ENCODE peak calls at places on chromosomes 5 and 9, in ten cellular contexts. N is hepatocyte; Z is AG10803; F is mammary epithelial cell; L is colonic mucosa; U is upper lobe of right lung; W is AG04449; C is lower lobe of right lung; B is RWPE1; Y is CD4-positive, alpha-beta T cell. V is an unnamed sample.

GRCh38 chr9:18493361-18494015 is 19.5 kb downstream of the ADAMTSL1 start:
- DNase-seq in U (no peak), Y (no peak), L (no peak), B (no peak), N (no peak), W (no peak), C (no peak), Z (peak; percentile 61), F (no peak), V (no peak)

GRCh38 chr5:31232273-31232888 is 38.9 kb downstream of the CDH6 start:
- DNase-seq in F (peak; percentile 24), C (no peak), N (peak; percentile 78), W (peak; percentile 5), L (peak; percentile 22), U (no peak), B (peak; percentile 67), Z (peak; percentile 50), Y (no peak), V (peak; percentile 31)

GRCh38 chr5:28473531-28474107 is 1435.2 kb upstream of the CDH9 start:
- DNase-seq in W (no peak), U (no peak), L (no peak), C (no peak), Z (no peak), Y (no peak), F (peak; percentile 8), N (peak; percentile 20), B (peak; percentile 6), V (no peak)

GRCh38 chr9:119968837-119969707 is 599.8 kb upstream of the BRINP1 start:
- DNase-seq in C (peak; percentile 82), Y (no peak), F (peak; percentile 45), B (peak; percentile 84), N (peak; percentile 87), Z (peak; percentile 87), L (peak; percentile 64), U (peak; percentile 86), W (peak; percentile 28), V (peak; percentile 70)

GRCh38 chr5:149872351-149873040 is 72.1 kb downstream of the PDE6A start:
- DNase-seq in L (peak; percentile 53), N (peak; percentile 44), B (no peak), F (no peak), U (no peak), Y (no peak), C (no peak), Z (no peak), W (no peak), V (no peak)

GRCh38 chr9:97293207-97293721 is 14.2 kb upstream of the CCDC180 start:
- DNase-seq in L (no peak), N (no peak), F (no peak), B (no peak), W (no peak), C (no peak), Z (peak; percentile 39), U (no peak), Y (no peak), V (no peak)

GRCh38 chr9:134605351-134605968 is 36.1 kb upstream of the COL5A1 start:
- DNase-seq in N (peak; percentile 3), L (peak; percentile 9), U (no peak), F (no peak), B (no peak), W (no peak), Z (no peak), Y (no peak), C (no peak), V (no peak)

GRCh38 chr5:140565024-140565779 is 574 bp downstream of the SLC35A4 start:
- DNase-seq in Z (no peak), N (no peak), W (no peak), B (peak; percentile 26), F (no peak), C (no peak), L (no peak), U (no peak), Y (no peak), V (no peak)

GRCh38 chr5:111755942-111756353 is 1.0 kb downstream of the NREP start:
- DNase-seq in U (no peak), C (no peak), N (no peak), B (peak; percentile 10), F (no peak), Z (peak; percentile 70), L (no peak), W (no peak), Y (no peak), V (no peak)

GRCh38 chr5:178398856-178399722 is 166.5 kb upstream of the PHYKPL start:
- DNase-seq in C (peak; percentile 30), N (peak; percentile 32), U (peak; percentile 48), Z (no peak), W (no peak), F (no peak), Y (no peak), B (no peak), L (no peak), V (no peak)

GRCh38 chr9:27528886-27529315 is 713 bp downstream of the MOB3B start:
- DNase-seq in L (peak; percentile 70), F (peak; percentile 83), W (no peak), C (peak; percentile 74), Y (peak; percentile 11), N (peak; percentile 83), Z (no peak), B (peak; percentile 75), U (peak; percentile 82), V (peak; percentile 69)

GRCh38 chr5:91378683-91379601 is 4.2 kb downstream of the ARRDC3 start:
- DNase-seq in L (no peak), W (no peak), Z (no peak), F (no peak), B (no peak), C (no peak), N (no peak), U (no peak), Y (no peak), V (no peak)

DNA sequence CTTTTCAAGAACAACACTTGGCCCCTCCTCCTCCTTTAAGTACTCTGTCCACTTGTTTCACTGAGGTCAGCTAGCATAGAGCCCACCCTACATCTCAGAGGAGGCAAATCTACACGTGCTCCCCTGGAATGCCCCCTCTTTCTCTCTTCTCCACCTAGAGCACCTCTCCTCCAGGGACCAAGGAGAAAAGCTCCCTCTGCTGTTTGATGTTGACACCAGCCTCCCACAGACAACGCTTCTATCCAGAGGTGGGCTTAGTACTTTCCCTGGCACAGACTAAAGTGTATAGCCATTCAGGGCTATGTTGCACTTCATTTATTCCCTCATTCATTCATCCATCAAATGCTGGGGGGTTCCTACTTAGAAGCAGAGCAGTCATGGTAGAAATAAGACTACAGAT is 68.2 kb upstream of the TAF1L start:
- DNase-seq in C (no peak), F (no peak), B (no peak), Y (no peak), U (no peak), Z (no peak), N (no peak), W (no peak), L (no peak), V (no peak)
- TF ChIP-seq CTCF in C (no peak), F (peak; percentile 45), B (no peak), Y (no peak), U (no peak), Z (peak; percentile 22), N (no peak), W (peak; percentile 46), L (no peak), V (peak; percentile 32)

GRCh38 chr5:60668715-60669304 is 31.2 kb downstream of the DEPDC1B start:
- DNase-seq in U (no peak), N (peak; percentile 49), C (no peak), Y (no peak), F (peak; percentile 28), W (no peak), B (peak; percentile 15), L (no peak), Z (peak; percentile 36), V (peak; percentile 28)
- TF ChIP-seq CTCF in U (peak; percentile 70), N (peak; percentile 78), C (peak; percentile 58), Y (peak; percentile 92), F (peak; percentile 51), W (no peak), B (peak; percentile 81), L (peak; percentile 65), Z (peak; percentile 69), V (peak; percentile 50)

DNA sequence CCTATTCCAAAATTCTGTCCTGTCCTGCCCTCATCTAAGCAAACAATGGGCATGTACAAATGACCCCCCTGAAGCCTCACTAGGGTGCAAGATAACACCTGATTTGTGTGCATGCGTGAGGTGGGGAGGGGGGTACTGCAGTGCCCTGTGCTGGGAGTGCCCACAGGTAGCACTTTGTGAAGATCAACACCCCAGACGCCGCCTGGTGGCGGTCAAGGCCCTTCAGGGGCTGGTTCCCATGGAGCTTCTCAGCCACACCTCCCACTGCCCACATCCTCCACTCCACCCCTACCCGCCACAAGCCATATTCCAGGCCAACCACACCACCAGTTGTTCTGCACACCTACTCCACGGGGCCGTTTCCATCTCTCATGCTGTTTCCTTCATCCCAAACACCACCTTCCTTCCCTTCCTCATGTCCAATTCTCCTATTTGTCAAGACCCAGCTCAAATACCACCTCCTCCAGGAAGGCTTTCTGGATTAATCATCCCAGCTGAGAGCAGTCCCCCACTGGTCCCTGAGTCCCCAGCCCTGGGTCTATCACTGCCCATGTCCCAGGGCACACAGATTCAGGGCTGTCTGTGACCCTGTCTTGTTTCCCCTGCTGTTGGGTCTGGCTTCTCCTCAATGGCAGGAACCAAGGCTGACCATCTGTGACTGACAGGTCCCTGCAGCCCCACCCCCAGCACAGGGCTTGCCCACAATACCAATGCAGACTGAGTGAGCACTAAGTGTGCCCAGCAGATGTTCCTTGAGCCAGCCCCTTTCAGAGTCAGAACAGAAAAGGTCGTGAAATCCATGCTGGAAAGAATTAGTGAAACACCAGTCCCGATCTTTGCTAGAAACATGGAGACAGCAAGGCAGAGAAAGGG is 178.4 kb downstream of the PAX5 start:
- DNase-seq in W (no peak), L (no peak), Y (no peak), U (no peak), F (no peak), B (no peak), C (no peak), N (peak; percentile 36), Z (no peak), V (peak; percentile 75)
- TF ChIP-seq CTCF in W (no peak), L (no peak), Y (no peak), U (no peak), F (no peak), B (no peak), C (no peak), N (no peak), Z (peak; percentile 4), V (peak; percentile 44)

GRCh38 chr5:73412597-73412988 is 36.0 kb downstream of the FOXD1 start:
- DNase-seq in N (no peak), C (no peak), W (no peak), L (no peak), F (peak; percentile 95), B (no peak), Z (peak; percentile 51), Y (no peak), U (no peak), V (no peak)

GRCh38 chr5:73417307-73418035 is 31.1 kb downstream of the FOXD1 start:
- DNase-seq in U (no peak), Z (peak; percentile 47), Y (no peak), W (no peak), B (no peak), C (no peak), L (no peak), N (no peak), F (no peak), V (no peak)

GRCh38 chr5:73415171-73415570 is 33.4 kb downstream of the FOXD1 start:
- DNase-seq in U (no peak), C (no peak), B (no peak), N (no peak), W (no peak), F (no peak), L (no peak), Z (no peak), Y (no peak), V (no peak)

GRCh38 chr5:73418244-73418691 is 30.3 kb downstream of the FOXD1 start:
- DNase-seq in C (no peak), N (no peak), U (no peak), B (no peak), L (no peak), Y (no peak), W (no peak), F (no peak), Z (no peak), V (no peak)

GRCh38 chr5:73415617-73416016 is 33.0 kb downstream of the FOXD1 start:
- DNase-seq in U (no peak), L (no peak), B (no peak), W (no peak), N (no peak), Y (no peak), F (peak; percentile 21), Z (no peak), C (no peak), V (no peak)
- TF ChIP-seq CTCF in U (no peak), L (no peak), B (no peak), W (no peak), N (no peak), Y (no peak), F (no peak), Z (no peak), C (no peak), V (no peak)